ENCODE peak calls at places on chromosomes 4 and X, in five cellular contexts. D is IMR-90, L is heart left ventricle, W is uterus, B is cardiac muscle cell. U is an unnamed sample.

GRCh38 chr4:89586318-89586717 is 250.6 kb downstream of the SNCA start:
- DNase-seq in W (no peak), L (no peak), D (no peak), B (no peak), U (no peak)

GRCh38 chr4:56050584-56050983 is 101.8 kb downstream of the CEP135 start:
- DNase-seq in D (no peak), L (no peak), W (no peak), B (no peak), U (no peak)

GRCh38 chrX:130108647-130109428 is 1.5 kb downstream of the ELF4 start:
- DNase-seq in W (no peak), B (no peak), D (no peak), L (peak), U (no peak)

GRCh38 chrX:152313529-152314302 is 137.4 kb downstream of the GABRA3 start:
- DNase-seq in B (no peak), W (no peak), L (no peak), D (no peak), U (no peak)

GRCh38 chrX:97766496-97767095 is 882.9 kb downstream of the RPA4 start:
- DNase-seq in B (no peak), D (no peak), W (no peak), L (no peak), U (no peak)

GRCh38 chr4:151690884-151691283 is 69.9 kb downstream of the GATB start:
- DNase-seq in L (no peak), W (no peak), B (peak), D (no peak), U (no peak)

GRCh38 chr4:104469794-104470193 is 24.9 kb downstream of the CXXC4 start:
- DNase-seq in W (no peak), B (no peak), D (no peak), L (no peak), U (no peak)

GRCh38 chr4:158754385-158755180 is 14.2 kb upstream of the FNIP2 start:
- DNase-seq in D (peak), W (no peak), B (no peak), L (no peak), U (no peak)

GRCh38 chr4:126541820-126542219 is 1090.9 kb upstream of the INTU start:
- DNase-seq in W (no peak), B (peak), D (no peak), L (no peak), U (no peak)

GRCh38 chrX:39602226-39602625 is 495.5 kb downstream of the BCOR start:
- DNase-seq in D (no peak), B (no peak), W (no peak), L (no peak), U (no peak)

GRCh38 chr4:109629775-109630174 is 69.7 kb downstream of the MCUB start:
- DNase-seq in L (no peak), B (no peak), D (no peak), W (no peak), U (no peak)

GRCh38 chr4:67327245-67327860 is 217.9 kb downstream of the CENPC start:
- DNase-seq in W (peak), B (peak), L (peak), D (peak), U (no peak)

GRCh38 chrX:397575-397974 is 10.9 kb upstream of the PPP2R3B start:
- DNase-seq in B (peak), L (peak), D (peak), W (no peak), U (no peak)

GRCh38 chr4:126708716-126709115 is 924.0 kb upstream of the INTU start:
- DNase-seq in D (no peak), W (no peak), L (no peak), B (no peak), U (no peak)

GRCh38 chrX:129193357-129193756 is 329.9 kb downstream of the SMARCA1 start:
- DNase-seq in L (peak), B (no peak), W (no peak), D (no peak), U (no peak)

GRCh38 chrX:7170903-7171302 is 22.9 kb upstream of the PUDP start:
- DNase-seq in L (no peak), D (no peak), B (peak), W (no peak), U (no peak)

GRCh38 chr4:14294611-14295010 is 667.1 kb upstream of the BOD1L1 start:
- DNase-seq in L (no peak), D (peak), B (no peak), W (no peak), U (no peak)

GRCh38 chrX:44431206-44431605 is 87.7 kb upstream of the EFHC2 start:
- DNase-seq in W (no peak), D (peak), B (peak), L (no peak), U (no peak)

GRCh38 chr4:85860066-85860465 is 385.1 kb downstream of the ARHGAP24 start:
- DNase-seq in D (peak), W (no peak), B (peak), L (no peak), U (no peak)

GRCh38 chr4:139633661-139634060 is 32.0 kb upstream of the MGST2 start:
- DNase-seq in W (peak), D (peak), B (peak), L (peak), U (no peak)

GRCh38 chr4:93063325-93063724 is 759.6 kb downstream of the GRID2 start:
- DNase-seq in L (no peak), D (no peak), W (no peak), B (no peak), U (no peak)

GRCh38 chrX:153775293-153775595 is 5.6 kb upstream of the SRPK3 start:
- DNase-seq in W (no peak), D (no peak), B (no peak), L (no peak), U (no peak)

GRCh38 chrX:94908648-94909047 is 1234.6 kb downstream of the FAM133A start:
- DNase-seq in W (no peak), L (no peak), B (no peak), D (no peak), U (no peak)

GRCh38 chrX:45622538-45622937 is 421.9 kb upstream of the DIPK2B start:
- DNase-seq in L (no peak), B (no peak), D (peak), W (no peak), U (no peak)

GRCh38 chrX:40140706-40141499 is 43.1 kb upstream of the BCOR start:
- DNase-seq in L (no peak), D (peak), B (peak), W (peak), U (peak)

GRCh38 chr4:111519683-111520082 is 625.6 kb upstream of the FAM241A start:
- DNase-seq in D (no peak), B (no peak), L (no peak), W (no peak), U (no peak)

GRCh38 chr4:84937381-84937977 is 29.0 kb downstream of the WDFY3 start:
- DNase-seq in B (no peak), D (no peak), W (no peak), L (no peak), U (no peak)

GRCh38 chr4:22122062-22122461 is 173.5 kb upstream of the KCNIP4 start:
- DNase-seq in D (no peak), L (no peak), W (no peak), B (no peak), U (no peak)

GRCh38 chr4:130545596-130545995 is 1449.6 kb downstream of the C4orf33 start:
- DNase-seq in W (no peak), B (peak), L (no peak), D (no peak), U (no peak)

GRCh38 chrX:57406149-57406548 is 119.6 kb downstream of the FAAH2 start:
- DNase-seq in D (no peak), B (no peak), W (no peak), L (no peak), U (no peak)

GRCh38 chr4:71229477-71230257 is 109.2 kb upstream of the SLC4A4 start:
- DNase-seq in W (no peak), L (peak), D (peak), B (peak), U (peak)

GRCh38 chr4:40953253-40954118 is 203.7 kb downstream of the NSUN7 start:
- DNase-seq in D (no peak), L (peak), W (no peak), B (no peak), U (no peak)

GRCh38 chrX:32614707-32615106 is 596.6 kb downstream of the DMD start:
- DNase-seq in B (no peak), W (no peak), L (no peak), D (no peak), U (no peak)

GRCh38 chr4:188433916-188434315 is 294.7 kb downstream of the TRIML1 start:
- DNase-seq in L (no peak), B (no peak), W (no peak), D (peak), U (no peak)

GRCh38 chr4:41882622-41883347 is 52.4 kb upstream of the TMEM33 start:
- DNase-seq in W (no peak), D (peak), L (peak), B (peak), U (no peak)

GRCh38 chr4:121072836-121073362 is 564 bp upstream of the NDNF start:
- DNase-seq in L (peak), D (no peak), B (no peak), W (no peak), U (no peak)

GRCh38 chrX:69015156-69015555 is 150.1 kb downstream of the PJA1 start:
- DNase-seq in W (no peak), B (no peak), D (no peak), L (no peak), U (no peak)

GRCh38 chr4:86976801-86977485 is 42.1 kb downstream of the AFF1 start:
- DNase-seq in W (no peak), D (no peak), B (no peak), L (no peak), U (no peak)

GRCh38 chr4:56863441-56864129 is 42.1 kb upstream of the SPINK2 start:
- DNase-seq in L (no peak), D (peak), B (no peak), W (no peak), U (no peak)

GRCh38 chr4:124111922-124112321 is 600.6 kb downstream of the ANKRD50 start:
- DNase-seq in W (no peak), D (peak), L (no peak), B (peak), U (no peak)
- H3K27ac ChIP-seq in W (peak), D (no peak), L (no peak), B (no peak), U (no peak)

GRCh38 chrX:135410861-135411627 is 10.7 kb upstream of the SMIM10L2A start:
- DNase-seq in W (no peak), L (no peak), D (no peak), B (no peak), U (no peak)
- H3K27ac ChIP-seq in W (no peak), L (no peak), D (no peak), B (no peak), U (no peak)

DNA sequence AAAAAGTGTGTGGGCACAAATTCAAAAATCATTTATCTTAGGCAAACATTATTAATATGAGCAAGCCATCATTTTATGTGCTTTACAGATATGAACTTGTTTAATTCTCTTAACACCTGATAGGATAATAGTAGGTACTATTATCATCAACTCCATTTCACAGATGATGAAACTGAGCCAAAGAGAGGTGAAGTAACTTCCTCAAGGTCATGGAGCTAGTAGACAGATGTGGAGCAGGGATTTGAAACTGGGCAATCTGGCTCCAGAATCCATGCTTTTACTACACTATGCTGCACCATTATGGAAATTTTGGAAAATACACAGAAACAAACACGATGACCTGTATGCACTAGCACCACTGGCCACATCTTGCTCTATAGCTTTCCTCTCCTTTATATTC is 1.0 kb upstream of the PIN4 start:
- DNase-seq in D (no peak), W (no peak), B (peak), L (no peak), U (no peak)
- H3K27ac ChIP-seq in D (no peak), W (peak), B (peak), L (peak), U (no peak)

GRCh38 chr4:30718021-30718888 is 1.9 kb upstream of the PCDH7 start:
- DNase-seq in W (peak), B (peak), D (peak), L (peak), U (peak)
- H3K27ac ChIP-seq in W (peak), B (peak), D (peak), L (peak), U (no peak)

DNA sequence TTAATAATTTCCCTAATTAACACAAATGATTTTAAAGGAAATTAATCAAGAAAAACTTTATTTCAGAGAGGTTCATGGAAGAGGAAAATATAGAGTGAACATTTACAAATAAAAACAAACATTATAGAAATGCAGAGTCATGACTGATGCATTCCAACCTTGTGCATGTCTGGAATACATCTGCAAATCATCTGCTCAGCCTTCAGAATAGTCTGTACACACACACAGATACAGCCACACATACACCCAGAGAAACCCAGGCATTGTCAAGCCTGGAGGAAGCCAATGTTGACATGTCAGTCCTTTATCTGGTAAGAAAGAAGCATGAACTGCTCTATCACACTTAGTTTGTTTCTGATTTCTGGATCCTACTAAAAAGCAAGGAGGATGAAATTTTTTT is 61.3 kb upstream of the NFKB1 start:
- DNase-seq in D (peak), B (peak), L (no peak), W (peak), U (no peak)
- H3K27ac ChIP-seq in D (peak), B (no peak), L (no peak), W (peak), U (no peak)

DNA sequence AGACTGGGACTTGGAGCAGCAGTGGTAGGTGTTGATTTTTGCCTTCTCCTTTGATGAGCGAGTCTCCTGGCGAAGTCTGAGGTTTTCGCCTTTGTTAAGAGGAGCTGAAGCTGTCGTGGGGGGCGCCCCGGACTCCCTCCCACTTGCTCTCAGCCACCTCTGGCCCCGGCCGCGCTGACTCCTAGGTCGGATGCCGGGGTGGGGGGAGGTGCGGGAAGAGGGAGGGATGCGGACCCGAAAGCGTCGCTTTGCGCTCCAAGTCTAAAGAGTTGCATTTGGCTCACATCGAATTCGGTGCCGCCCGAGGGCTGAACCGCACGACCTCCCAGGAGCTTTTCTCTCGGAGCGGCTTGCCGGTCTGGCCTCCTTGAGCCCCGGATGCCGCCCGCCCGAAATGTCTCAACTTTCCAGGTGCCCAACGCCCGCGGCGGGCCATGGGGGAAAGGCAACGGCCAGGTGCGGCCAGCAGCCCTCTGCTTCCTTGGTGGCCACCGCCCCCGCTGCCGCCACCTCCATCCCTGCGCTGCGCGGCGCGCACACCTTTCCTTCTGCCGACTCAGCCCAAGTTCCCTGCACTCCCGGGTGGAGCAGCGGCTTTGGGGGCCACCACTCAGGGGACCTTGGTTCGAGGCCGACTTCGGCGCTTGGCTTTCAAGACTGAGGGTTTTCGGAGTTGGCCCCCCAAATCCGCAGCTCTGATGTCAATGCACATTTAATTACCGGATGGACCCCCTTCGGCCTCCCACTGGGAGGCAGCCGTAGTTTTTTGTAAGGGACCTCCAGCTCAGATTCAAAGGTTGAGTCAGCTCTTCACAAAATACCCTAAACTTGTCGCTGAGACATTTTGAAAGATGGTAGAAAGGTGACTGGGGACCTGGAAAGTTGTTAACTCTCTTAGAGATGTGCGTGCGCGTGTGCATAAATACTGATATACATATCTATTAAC is 977 bp downstream of the AFF2 start:
- DNase-seq in W (no peak), D (no peak), B (no peak), L (peak), U (no peak)
- H3K27ac ChIP-seq in W (no peak), D (no peak), B (no peak), L (no peak), U (no peak)

GRCh38 chr4:61877893-61878292 is 677.8 kb downstream of the ADGRL3 start:
- DNase-seq in D (no peak), L (no peak), W (no peak), B (peak), U (no peak)
- H3K27ac ChIP-seq in D (no peak), L (no peak), W (no peak), B (no peak), U (no peak)

GRCh38 chrX:104324461-104324860 is 69.7 kb upstream of the ESX1 start:
- DNase-seq in W (no peak), D (no peak), L (no peak), B (no peak), U (no peak)
- H3K27ac ChIP-seq in W (no peak), D (no peak), L (no peak), B (no peak), U (no peak)

DNA sequence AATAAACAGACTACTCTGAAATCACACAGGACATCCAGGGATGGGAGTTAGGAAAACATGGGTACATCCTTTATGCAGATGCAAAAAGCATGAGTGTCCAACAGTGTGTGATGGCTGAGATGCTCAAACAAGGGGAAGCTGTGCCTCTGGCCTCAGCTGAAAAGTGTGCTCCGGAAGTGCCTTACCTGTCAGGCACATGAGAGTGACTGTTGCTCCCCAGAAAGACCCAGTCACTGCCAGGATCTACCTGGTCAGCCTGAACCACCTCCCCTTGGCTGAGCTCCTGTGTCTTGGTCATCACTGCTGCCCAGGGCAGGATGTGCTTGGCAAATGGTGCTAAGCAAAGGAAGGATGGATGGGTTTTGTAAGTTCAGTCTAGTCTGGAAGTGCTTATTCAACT is 4.0 kb downstream of the PPP2R2C start:
- DNase-seq in D (no peak), W (no peak), B (no peak), L (no peak), U (no peak)
- H3K27ac ChIP-seq in D (no peak), W (no peak), B (no peak), L (no peak), U (peak)

GRCh38 chr4:174225247-174226054 is 58.0 kb downstream of the FBXO8 start:
- DNase-seq in D (no peak), B (no peak), W (no peak), L (no peak), U (no peak)
- H3K27ac ChIP-seq in D (no peak), B (no peak), W (no peak), L (no peak), U (no peak)